ENCODE peak calls at places on chromosomes 12 and 14, in five cellular contexts. One of them, this sample, is unnamed.

GRCh38 chr12:109822951-109823411 is 10.2 kb downstream of the TRPV4 start:
- DNase-seq in tibial nerve: no peak
- DNase-seq in kidney epithelial cell: no peak
- DNase-seq in activated B cell treated with CpG ODN at 0.5 μM for 24 hours: no peak
- DNase-seq in AG10803: no peak
- DNase-seq in this sample: no peak

GRCh38 chr12:83573676-83574075 is 887.0 kb downstream of the TMTC2 start:
- DNase-seq in tibial nerve: no peak
- DNase-seq in activated B cell treated with CpG ODN at 0.5 μM for 24 hours: no peak
- DNase-seq in kidney epithelial cell: peak; percentile 49
- DNase-seq in AG10803: peak; percentile 16
- DNase-seq in this sample: no peak

GRCh38 chr14:52363001-52363704 is 49.0 kb downstream of the PTGER2 start:
- DNase-seq in activated B cell treated with CpG ODN at 0.5 μM for 24 hours: no peak
- DNase-seq in kidney epithelial cell: no peak
- DNase-seq in tibial nerve: no peak
- DNase-seq in AG10803: peak; percentile 40
- DNase-seq in this sample: no peak

GRCh38 chr14:101665478-101666078 is 95.9 kb upstream of the PPP2R5C start:
- DNase-seq in tibial nerve: no peak
- DNase-seq in AG10803: peak; percentile 26
- DNase-seq in activated B cell treated with CpG ODN at 0.5 μM for 24 hours: no peak
- DNase-seq in kidney epithelial cell: peak; percentile 2
- DNase-seq in this sample: no peak

GRCh38 chr12:53427905-53428594 is 4.4 kb downstream of the AMHR2 start:
- DNase-seq in AG10803: peak; percentile 78
- DNase-seq in tibial nerve: no peak
- DNase-seq in kidney epithelial cell: peak; percentile 97
- DNase-seq in activated B cell treated with CpG ODN at 0.5 μM for 24 hours: no peak
- DNase-seq in this sample: no peak

GRCh38 chr12:58803893-58804292 is 116.4 kb downstream of the LRIG3 start:
- DNase-seq in kidney epithelial cell: peak; percentile 80
- DNase-seq in activated B cell treated with CpG ODN at 0.5 μM for 24 hours: no peak
- DNase-seq in AG10803: peak; percentile 85
- DNase-seq in tibial nerve: no peak
- DNase-seq in this sample: no peak

GRCh38 chr14:103528158-103528511 is 861 bp upstream of the TRMT61A start:
- DNase-seq in tibial nerve: no peak
- DNase-seq in AG10803: no peak
- DNase-seq in kidney epithelial cell: no peak
- DNase-seq in activated B cell treated with CpG ODN at 0.5 μM for 24 hours: no peak
- DNase-seq in this sample: no peak

GRCh38 chr14:65329911-65330310 is 82.6 kb upstream of the FUT8 start:
- DNase-seq in AG10803: no peak
- DNase-seq in tibial nerve: no peak
- DNase-seq in kidney epithelial cell: no peak
- DNase-seq in activated B cell treated with CpG ODN at 0.5 μM for 24 hours: no peak
- DNase-seq in this sample: no peak

GRCh38 chr12:19419086-19419485 is 20.2 kb upstream of the AEBP2 start:
- DNase-seq in activated B cell treated with CpG ODN at 0.5 μM for 24 hours: no peak
- DNase-seq in kidney epithelial cell: no peak
- DNase-seq in AG10803: no peak
- DNase-seq in tibial nerve: no peak
- DNase-seq in this sample: no peak

GRCh38 chr12:42103155-42103554 is 41.5 kb downstream of the GXYLT1 start:
- DNase-seq in activated B cell treated with CpG ODN at 0.5 μM for 24 hours: no peak
- DNase-seq in kidney epithelial cell: no peak
- DNase-seq in AG10803: no peak
- DNase-seq in tibial nerve: no peak
- DNase-seq in this sample: no peak

GRCh38 chr14:75234173-75234855 is 44.3 kb upstream of the FOS start:
- DNase-seq in kidney epithelial cell: no peak
- DNase-seq in activated B cell treated with CpG ODN at 0.5 μM for 24 hours: no peak
- DNase-seq in AG10803: peak; percentile 72
- DNase-seq in tibial nerve: no peak
- DNase-seq in this sample: no peak

GRCh38 chr14:25250516-25250915 is 200.6 kb upstream of the STXBP6 start:
- DNase-seq in activated B cell treated with CpG ODN at 0.5 μM for 24 hours: no peak
- DNase-seq in tibial nerve: no peak
- DNase-seq in AG10803: no peak
- DNase-seq in kidney epithelial cell: no peak
- DNase-seq in this sample: no peak

GRCh38 chr12:70983692-70984091 is 63.2 kb upstream of the PTPRR start:
- DNase-seq in activated B cell treated with CpG ODN at 0.5 μM for 24 hours: no peak
- DNase-seq in AG10803: peak; percentile 39
- DNase-seq in tibial nerve: no peak
- DNase-seq in kidney epithelial cell: peak; percentile 19
- DNase-seq in this sample: no peak

GRCh38 chr12:109479761-109480160 is 2.3 kb downstream of the UBE3B start:
- DNase-seq in activated B cell treated with CpG ODN at 0.5 μM for 24 hours: no peak
- DNase-seq in tibial nerve: no peak
- DNase-seq in AG10803: no peak
- DNase-seq in kidney epithelial cell: no peak
- DNase-seq in this sample: no peak

GRCh38 chr12:11812558-11813421 is 163.3 kb downstream of the ETV6 start:
- DNase-seq in kidney epithelial cell: no peak
- DNase-seq in tibial nerve: no peak
- DNase-seq in activated B cell treated with CpG ODN at 0.5 μM for 24 hours: peak; percentile 32
- DNase-seq in AG10803: peak; percentile 31
- DNase-seq in this sample: no peak
- TF ChIP-seq CTCF in kidney epithelial cell: peak; percentile 27
- TF ChIP-seq CTCF in tibial nerve: peak; percentile 28
- TF ChIP-seq CTCF in activated B cell treated with CpG ODN at 0.5 μM for 24 hours: no peak
- TF ChIP-seq CTCF in AG10803: peak; percentile 26
- TF ChIP-seq CTCF in this sample: no peak

GRCh38 chr12:6570264-6570887 is 2.3 kb upstream of the NOP2 start:
- DNase-seq in activated B cell treated with CpG ODN at 0.5 μM for 24 hours: peak; percentile 37
- DNase-seq in tibial nerve: no peak
- DNase-seq in kidney epithelial cell: no peak
- DNase-seq in AG10803: peak; percentile 30
- DNase-seq in this sample: peak; percentile 34
- TF ChIP-seq CTCF in activated B cell treated with CpG ODN at 0.5 μM for 24 hours: no peak
- TF ChIP-seq CTCF in tibial nerve: no peak
- TF ChIP-seq CTCF in kidney epithelial cell: peak; percentile 73
- TF ChIP-seq CTCF in AG10803: peak; percentile 43
- TF ChIP-seq CTCF in this sample: peak; percentile 22

GRCh38 chr14:54722791-54723432 is 156.0 kb downstream of the SAMD4A start:
- DNase-seq in activated B cell treated with CpG ODN at 0.5 μM for 24 hours: no peak
- DNase-seq in kidney epithelial cell: no peak
- DNase-seq in AG10803: peak; percentile 17
- DNase-seq in tibial nerve: no peak
- DNase-seq in this sample: no peak
- TF ChIP-seq CTCF in activated B cell treated with CpG ODN at 0.5 μM for 24 hours: no peak
- TF ChIP-seq CTCF in kidney epithelial cell: peak; percentile 33
- TF ChIP-seq CTCF in AG10803: peak; percentile 47
- TF ChIP-seq CTCF in tibial nerve: no peak
- TF ChIP-seq CTCF in this sample: no peak

GRCh38 chr12:43444940-43445564 is 107.0 kb downstream of the ADAMTS20 start:
- DNase-seq in activated B cell treated with CpG ODN at 0.5 μM for 24 hours: no peak
- DNase-seq in tibial nerve: peak; percentile 26
- DNase-seq in AG10803: peak; percentile 60
- DNase-seq in kidney epithelial cell: peak; percentile 18
- DNase-seq in this sample: no peak
- TF ChIP-seq CTCF in activated B cell treated with CpG ODN at 0.5 μM for 24 hours: no peak
- TF ChIP-seq CTCF in tibial nerve: peak; percentile 37
- TF ChIP-seq CTCF in AG10803: peak; percentile 94
- TF ChIP-seq CTCF in kidney epithelial cell: peak; percentile 85
- TF ChIP-seq CTCF in this sample: peak; percentile 37

GRCh38 chr14:88750945-88751344 is 41.8 kb downstream of the EML5 start:
- DNase-seq in tibial nerve: no peak
- DNase-seq in kidney epithelial cell: no peak
- DNase-seq in activated B cell treated with CpG ODN at 0.5 μM for 24 hours: no peak
- DNase-seq in AG10803: no peak
- DNase-seq in this sample: no peak

GRCh38 chr14:88749139-88749538 is 43.6 kb downstream of the EML5 start:
- DNase-seq in AG10803: no peak
- DNase-seq in activated B cell treated with CpG ODN at 0.5 μM for 24 hours: no peak
- DNase-seq in tibial nerve: no peak
- DNase-seq in kidney epithelial cell: no peak
- DNase-seq in this sample: no peak

GRCh38 chr14:88748288-88748687 is 44.5 kb downstream of the EML5 start:
- DNase-seq in kidney epithelial cell: no peak
- DNase-seq in activated B cell treated with CpG ODN at 0.5 μM for 24 hours: no peak
- DNase-seq in tibial nerve: no peak
- DNase-seq in AG10803: no peak
- DNase-seq in this sample: no peak

GRCh38 chr14:88753873-88754272 is 38.9 kb downstream of the EML5 start:
- DNase-seq in tibial nerve: no peak
- DNase-seq in kidney epithelial cell: no peak
- DNase-seq in AG10803: no peak
- DNase-seq in activated B cell treated with CpG ODN at 0.5 μM for 24 hours: no peak
- DNase-seq in this sample: no peak

DNA sequence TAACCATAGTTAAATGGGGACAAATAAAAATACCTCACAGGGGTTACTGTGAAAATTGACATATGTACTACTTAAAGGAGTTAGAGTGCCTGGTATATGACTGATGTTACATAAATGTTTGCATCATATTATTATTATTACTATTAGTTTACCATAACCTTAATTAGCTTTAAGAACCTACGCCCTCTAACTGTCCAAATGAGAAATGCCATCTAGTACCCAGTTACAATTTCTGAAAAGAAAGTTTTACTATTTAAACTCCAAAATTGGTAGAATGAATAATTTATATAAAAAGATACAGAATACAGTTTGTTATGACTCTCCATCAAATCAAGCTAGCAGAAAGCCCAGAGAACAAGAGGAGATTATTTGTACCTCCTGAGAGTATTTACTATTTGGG is 42.3 kb downstream of the EML5 start:
- DNase-seq in kidney epithelial cell: no peak
- DNase-seq in AG10803: no peak
- DNase-seq in tibial nerve: no peak
- DNase-seq in activated B cell treated with CpG ODN at 0.5 μM for 24 hours: no peak
- DNase-seq in this sample: no peak
- TF ChIP-seq CTCF in kidney epithelial cell: no peak
- TF ChIP-seq CTCF in AG10803: no peak
- TF ChIP-seq CTCF in tibial nerve: no peak
- TF ChIP-seq CTCF in activated B cell treated with CpG ODN at 0.5 μM for 24 hours: no peak
- TF ChIP-seq CTCF in this sample: no peak

GRCh38 chr12:46677749-46678148 is 148.0 kb downstream of the SLC38A4 start:
- DNase-seq in AG10803: peak; percentile 29
- DNase-seq in activated B cell treated with CpG ODN at 0.5 μM for 24 hours: no peak
- DNase-seq in kidney epithelial cell: no peak
- DNase-seq in tibial nerve: no peak
- DNase-seq in this sample: no peak
- TF ChIP-seq CTCF in AG10803: peak; percentile 28
- TF ChIP-seq CTCF in activated B cell treated with CpG ODN at 0.5 μM for 24 hours: no peak
- TF ChIP-seq CTCF in kidney epithelial cell: peak; percentile 13
- TF ChIP-seq CTCF in tibial nerve: no peak
- TF ChIP-seq CTCF in this sample: no peak

DNA sequence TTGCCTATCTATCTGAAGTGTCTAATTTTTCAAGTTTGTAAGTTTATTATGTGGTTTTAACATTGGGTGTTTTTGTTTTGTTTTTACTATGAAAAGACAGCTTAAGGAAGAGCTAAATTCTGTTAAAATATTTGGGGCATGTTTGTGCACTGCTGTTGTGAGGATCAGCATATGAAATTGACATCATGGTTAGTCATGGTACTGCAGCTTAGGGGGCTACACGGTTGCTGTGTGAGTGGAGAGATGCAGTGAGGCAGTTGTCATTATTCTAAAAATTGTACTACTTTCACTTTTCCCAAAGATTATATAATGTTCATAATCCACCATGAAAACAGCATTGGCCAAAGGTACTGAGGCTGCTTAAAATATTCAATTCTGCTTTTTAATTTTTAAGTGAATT is 49.0 kb downstream of the ZC3H14 start:
- DNase-seq in AG10803: no peak
- DNase-seq in tibial nerve: no peak
- DNase-seq in kidney epithelial cell: no peak
- DNase-seq in activated B cell treated with CpG ODN at 0.5 μM for 24 hours: no peak
- DNase-seq in this sample: no peak
- TF ChIP-seq CTCF in AG10803: no peak
- TF ChIP-seq CTCF in tibial nerve: no peak
- TF ChIP-seq CTCF in kidney epithelial cell: no peak
- TF ChIP-seq CTCF in activated B cell treated with CpG ODN at 0.5 μM for 24 hours: no peak
- TF ChIP-seq CTCF in this sample: no peak

This sample was measured in natural killer cell.